ENCODE peak calls at places on chromosomes 11 and 22, in six cellular contexts. One of them, this sample, is unnamed.

GRCh38 chr11:126307706-126308105 is 3.8 kb downstream of the DCPS start:
- DNase-seq in left ventricle myocardium inferior: no peak
- DNase-seq in spleen: no peak
- DNase-seq in stomach: no peak
- DNase-seq in cardiac muscle cell: peak
- DNase-seq in GM12865: peak
- DNase-seq in this sample: no peak

GRCh38 chr11:118435893-118436624 is at the start of gene KMT2A:
- DNase-seq in left ventricle myocardium inferior: peak
- DNase-seq in spleen: peak
- DNase-seq in stomach: peak
- DNase-seq in cardiac muscle cell: peak
- DNase-seq in GM12865: peak
- DNase-seq in this sample: peak

GRCh38 chr22:49086606-49087157 is 741.0 kb downstream of the BRD1 start:
- DNase-seq in left ventricle myocardium inferior: no peak
- DNase-seq in spleen: peak
- DNase-seq in stomach: no peak
- DNase-seq in cardiac muscle cell: no peak
- DNase-seq in GM12865: no peak
- DNase-seq in this sample: no peak

GRCh38 chr11:16778286-16778685 is 39.8 kb downstream of the C11orf58 start:
- DNase-seq in left ventricle myocardium inferior: no peak
- DNase-seq in spleen: peak
- DNase-seq in stomach: peak
- DNase-seq in cardiac muscle cell: no peak
- DNase-seq in GM12865: no peak
- DNase-seq in this sample: no peak

GRCh38 chr11:92382311-92382710 is 157.7 kb downstream of the FAT3 start:
- DNase-seq in left ventricle myocardium inferior: no peak
- DNase-seq in spleen: no peak
- DNase-seq in stomach: no peak
- DNase-seq in cardiac muscle cell: no peak
- DNase-seq in GM12865: no peak
- DNase-seq in this sample: no peak

GRCh38 chr11:64900263-64900678 is 16.7 kb downstream of the ATG2A start:
- DNase-seq in left ventricle myocardium inferior: no peak
- DNase-seq in spleen: no peak
- DNase-seq in stomach: no peak
- DNase-seq in cardiac muscle cell: no peak
- DNase-seq in GM12865: peak
- DNase-seq in this sample: no peak

GRCh38 chr11:25068451-25068850 is 571.6 kb downstream of the LUZP2 start:
- DNase-seq in left ventricle myocardium inferior: no peak
- DNase-seq in spleen: no peak
- DNase-seq in stomach: no peak
- DNase-seq in cardiac muscle cell: no peak
- DNase-seq in GM12865: no peak
- DNase-seq in this sample: no peak

GRCh38 chr11:75536786-75537629 is 11.3 kb upstream of the GDPD5 start:
- DNase-seq in left ventricle myocardium inferior: no peak
- DNase-seq in spleen: no peak
- DNase-seq in stomach: no peak
- DNase-seq in cardiac muscle cell: no peak
- DNase-seq in GM12865: peak
- DNase-seq in this sample: no peak

GRCh38 chr11:71977743-71978418 is 20.8 kb upstream of the IL18BP start:
- DNase-seq in left ventricle myocardium inferior: no peak
- DNase-seq in spleen: no peak
- DNase-seq in stomach: peak
- DNase-seq in cardiac muscle cell: peak
- DNase-seq in GM12865: peak
- DNase-seq in this sample: peak

GRCh38 chr11:69310351-69310750 is 16.4 kb downstream of the MYEOV start:
- DNase-seq in left ventricle myocardium inferior: no peak
- DNase-seq in spleen: no peak
- DNase-seq in stomach: no peak
- DNase-seq in cardiac muscle cell: no peak
- DNase-seq in GM12865: no peak
- DNase-seq in this sample: no peak

GRCh38 chr11:109939176-109939810 is 153.9 kb upstream of the ZC3H12C start:
- DNase-seq in left ventricle myocardium inferior: no peak
- DNase-seq in spleen: no peak
- DNase-seq in stomach: no peak
- DNase-seq in cardiac muscle cell: peak
- DNase-seq in GM12865: peak
- DNase-seq in this sample: peak

GRCh38 chr22:19036523-19037273 is 85.5 kb downstream of the DGCR2 start:
- DNase-seq in left ventricle myocardium inferior: no peak
- DNase-seq in spleen: no peak
- DNase-seq in stomach: no peak
- DNase-seq in cardiac muscle cell: no peak
- DNase-seq in GM12865: no peak
- DNase-seq in this sample: no peak

DNA sequence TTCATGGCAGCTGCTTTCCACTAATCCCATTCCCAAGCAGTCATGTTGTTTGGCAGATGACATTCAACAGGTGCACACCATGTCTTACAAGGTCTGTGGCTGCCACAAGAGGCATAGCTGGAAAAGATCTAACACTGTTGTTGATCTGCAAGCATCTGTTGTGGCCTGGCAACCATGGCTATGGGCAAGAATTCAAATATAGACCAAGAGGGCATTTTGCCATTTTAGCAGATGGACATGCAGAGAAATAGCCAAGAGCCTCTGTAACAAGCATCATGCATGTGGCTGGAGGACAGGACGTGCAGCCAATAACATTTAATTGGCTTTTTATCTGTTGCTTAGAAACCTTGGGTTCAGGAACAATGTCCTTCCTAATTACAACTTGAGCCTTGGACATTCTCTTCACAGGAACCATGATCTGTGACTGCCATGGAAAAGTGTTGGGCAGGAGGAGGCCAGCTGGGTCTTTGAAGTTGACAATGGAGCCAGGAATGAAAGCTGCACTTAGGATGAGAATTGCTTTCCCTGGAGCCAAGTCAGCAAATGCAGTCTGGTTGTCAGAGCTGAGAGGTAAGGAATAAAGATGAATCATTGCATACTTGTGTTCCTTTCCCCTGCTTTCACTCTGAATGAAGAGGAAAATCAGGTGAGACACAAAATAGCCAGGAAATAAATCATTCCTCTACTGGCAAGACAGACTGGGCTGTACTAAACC is 113.6 kb upstream of the ANO5 start:
- DNase-seq in left ventricle myocardium inferior: no peak
- DNase-seq in spleen: no peak
- DNase-seq in stomach: no peak
- DNase-seq in cardiac muscle cell: peak
- DNase-seq in GM12865: no peak
- DNase-seq in this sample: no peak
- H3K4me3 ChIP-seq in left ventricle myocardium inferior: no peak
- H3K4me3 ChIP-seq in spleen: no peak
- H3K4me3 ChIP-seq in stomach: no peak
- H3K4me3 ChIP-seq in cardiac muscle cell: no peak
- H3K4me3 ChIP-seq in GM12865: no peak
- H3K4me3 ChIP-seq in this sample: no peak

DNA sequence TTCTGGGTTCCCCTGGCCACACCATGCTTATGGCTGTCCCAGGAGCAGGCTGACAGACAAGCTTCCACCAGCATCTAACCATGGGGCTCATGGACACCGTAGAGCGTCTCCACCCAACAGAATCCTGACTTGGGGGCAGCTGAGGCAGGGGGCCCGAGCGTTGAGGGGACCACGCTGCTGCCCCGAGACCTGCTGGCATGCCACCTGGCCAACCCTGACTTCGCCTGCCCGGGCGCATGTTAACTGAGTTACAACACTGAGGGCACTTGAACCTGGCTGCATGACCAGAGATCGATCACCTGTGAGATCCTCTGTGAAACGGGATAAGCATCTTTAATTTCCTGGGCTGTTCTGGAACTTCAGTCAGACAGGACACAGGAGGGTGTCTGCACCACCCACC is 13.7 kb downstream of the PPM1F start:
- DNase-seq in left ventricle myocardium inferior: no peak
- DNase-seq in spleen: peak
- DNase-seq in stomach: no peak
- DNase-seq in cardiac muscle cell: no peak
- DNase-seq in GM12865: no peak
- DNase-seq in this sample: no peak
- H3K4me3 ChIP-seq in left ventricle myocardium inferior: peak
- H3K4me3 ChIP-seq in spleen: peak
- H3K4me3 ChIP-seq in stomach: peak
- H3K4me3 ChIP-seq in cardiac muscle cell: no peak
- H3K4me3 ChIP-seq in GM12865: no peak
- H3K4me3 ChIP-seq in this sample: peak

DNA sequence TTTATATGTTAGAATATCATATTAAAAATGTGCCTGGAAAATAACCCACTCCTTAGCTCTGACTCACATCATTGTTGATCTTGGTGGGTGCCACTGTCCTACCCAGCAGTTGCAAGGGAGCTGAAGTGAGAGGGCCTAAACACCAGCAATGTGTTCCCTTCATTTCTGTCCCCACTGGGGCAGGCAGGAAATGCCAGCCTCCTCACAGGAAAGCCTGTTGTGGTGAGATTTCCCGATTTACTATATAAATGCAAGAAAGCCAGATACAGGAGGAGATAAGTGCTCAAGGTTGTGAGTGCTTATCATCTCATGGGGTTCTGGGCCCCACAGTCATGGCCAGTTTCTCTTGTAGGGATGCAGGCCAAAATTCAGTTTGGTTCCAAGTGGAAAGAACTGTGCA is 15.9 kb upstream of the FLI1 start:
- DNase-seq in left ventricle myocardium inferior: no peak
- DNase-seq in spleen: no peak
- DNase-seq in stomach: no peak
- DNase-seq in cardiac muscle cell: no peak
- DNase-seq in GM12865: no peak
- DNase-seq in this sample: no peak
- H3K4me3 ChIP-seq in left ventricle myocardium inferior: no peak
- H3K4me3 ChIP-seq in spleen: no peak
- H3K4me3 ChIP-seq in stomach: no peak
- H3K4me3 ChIP-seq in cardiac muscle cell: no peak
- H3K4me3 ChIP-seq in GM12865: no peak
- H3K4me3 ChIP-seq in this sample: no peak

DNA sequence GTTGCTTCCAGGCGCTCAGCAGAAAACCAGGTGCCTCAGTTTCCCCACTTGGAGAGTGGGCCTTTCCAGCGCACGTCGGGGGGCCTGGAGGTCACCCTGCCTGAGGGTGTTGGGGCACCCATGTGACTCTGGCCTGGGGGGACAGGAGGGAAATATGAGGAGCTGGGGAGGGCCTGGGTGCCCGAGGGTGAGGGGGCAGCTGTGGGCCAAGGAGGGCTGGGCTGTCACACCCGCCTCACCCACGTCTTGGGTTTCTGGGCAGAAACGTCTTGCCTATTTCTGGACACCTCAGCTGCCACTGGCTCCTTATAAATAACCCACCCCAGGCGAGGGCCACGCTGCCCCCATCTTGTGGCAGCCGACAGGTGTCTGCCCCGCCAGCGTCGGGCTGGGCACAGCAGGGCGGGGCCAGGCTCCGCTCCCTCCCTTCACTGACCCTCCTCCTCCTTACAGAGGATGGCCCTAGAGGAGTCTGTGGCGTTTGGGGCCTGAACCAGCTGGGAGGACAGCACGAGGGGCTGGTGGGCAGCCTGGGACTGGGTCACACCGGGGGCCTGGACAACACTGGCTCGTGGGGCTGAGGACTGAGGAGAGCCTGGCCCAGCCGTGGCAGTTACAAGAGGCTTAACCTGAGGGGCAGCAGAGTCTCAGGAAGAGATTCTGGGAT is 1.5 kb downstream of the TNNT3 start:
- DNase-seq in left ventricle myocardium inferior: no peak
- DNase-seq in spleen: peak
- DNase-seq in stomach: no peak
- DNase-seq in cardiac muscle cell: no peak
- DNase-seq in GM12865: peak
- DNase-seq in this sample: no peak
- H3K4me3 ChIP-seq in left ventricle myocardium inferior: peak
- H3K4me3 ChIP-seq in spleen: no peak
- H3K4me3 ChIP-seq in stomach: no peak
- H3K4me3 ChIP-seq in cardiac muscle cell: no peak
- H3K4me3 ChIP-seq in GM12865: no peak
- H3K4me3 ChIP-seq in this sample: peak

DNA sequence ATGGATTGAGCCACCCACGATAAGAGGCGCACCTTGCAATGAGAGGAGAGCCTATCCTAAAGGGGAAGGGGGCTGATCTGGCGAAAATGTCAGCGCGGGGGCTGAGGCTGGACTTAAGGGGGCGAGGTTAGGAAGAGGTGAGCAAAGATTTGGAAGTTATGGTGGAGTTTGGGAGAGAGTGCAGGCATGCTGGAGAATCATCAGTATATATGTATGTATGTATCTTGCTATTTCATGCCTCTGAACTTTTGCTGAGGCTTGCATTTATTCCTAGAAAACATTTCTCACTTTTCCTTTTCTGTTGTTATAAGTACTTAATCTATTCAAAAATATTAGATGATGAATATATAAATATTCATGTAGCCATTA is 17.2 kb upstream of the THRSP start:
- DNase-seq in left ventricle myocardium inferior: no peak
- DNase-seq in spleen: no peak
- DNase-seq in stomach: no peak
- DNase-seq in cardiac muscle cell: no peak
- DNase-seq in GM12865: no peak
- DNase-seq in this sample: no peak
- H3K4me3 ChIP-seq in left ventricle myocardium inferior: peak
- H3K4me3 ChIP-seq in spleen: no peak
- H3K4me3 ChIP-seq in stomach: peak
- H3K4me3 ChIP-seq in cardiac muscle cell: no peak
- H3K4me3 ChIP-seq in GM12865: no peak
- H3K4me3 ChIP-seq in this sample: no peak